ENCODE peak calls at places on chromosomes 1 and 21, in five cellular contexts. One of them, this sample, is unnamed.

GRCh38 chr1:107965112-107965991 is at the start of gene VAV3:
- DNase-seq in K562: peak
- DNase-seq in IMR-90: peak
- DNase-seq in GM12878: no peak
- DNase-seq in SK-N-SH: peak
- DNase-seq in this sample: peak

GRCh38 chr21:38505654-38506523 is 7.6 kb upstream of the ERG start:
- DNase-seq in GM12878: no peak
- DNase-seq in SK-N-SH: peak
- DNase-seq in K562: peak
- DNase-seq in IMR-90: peak
- DNase-seq in this sample: peak

GRCh38 chr1:21966247-21967000 is 10.4 kb upstream of the CELA3B start:
- DNase-seq in GM12878: no peak
- DNase-seq in IMR-90: peak
- DNase-seq in K562: no peak
- DNase-seq in SK-N-SH: no peak
- DNase-seq in this sample: peak

GRCh38 chr1:202998836-202999750 is 8.1 kb upstream of the TMEM183A start:
- DNase-seq in K562: peak
- DNase-seq in SK-N-SH: peak
- DNase-seq in IMR-90: peak
- DNase-seq in GM12878: peak
- DNase-seq in this sample: peak

GRCh38 chr1:2645776-2646175 is 13.0 kb upstream of the MMEL1 start:
- DNase-seq in SK-N-SH: no peak
- DNase-seq in K562: no peak
- DNase-seq in IMR-90: no peak
- DNase-seq in GM12878: no peak
- DNase-seq in this sample: no peak

GRCh38 chr1:24074817-24075725 is 36.9 kb downstream of the MYOM3 start:
- DNase-seq in GM12878: no peak
- DNase-seq in IMR-90: no peak
- DNase-seq in K562: no peak
- DNase-seq in SK-N-SH: no peak
- DNase-seq in this sample: no peak

GRCh38 chr1:35924838-35925237 is 6.1 kb upstream of the AGO3 start:
- DNase-seq in IMR-90: no peak
- DNase-seq in GM12878: no peak
- DNase-seq in K562: no peak
- DNase-seq in SK-N-SH: no peak
- DNase-seq in this sample: no peak

GRCh38 chr1:200081982-200082272 is 54.4 kb downstream of the NR5A2 start:
- DNase-seq in K562: no peak
- DNase-seq in SK-N-SH: no peak
- DNase-seq in GM12878: no peak
- DNase-seq in IMR-90: no peak
- DNase-seq in this sample: no peak

GRCh38 chr1:79128726-79129125 is 122.2 kb upstream of the ADGRL4 start:
- DNase-seq in K562: no peak
- DNase-seq in GM12878: no peak
- DNase-seq in IMR-90: peak
- DNase-seq in SK-N-SH: peak
- DNase-seq in this sample: peak

GRCh38 chr1:72745413-72745812 is 463.1 kb upstream of the NEGR1 start:
- DNase-seq in SK-N-SH: no peak
- DNase-seq in IMR-90: no peak
- DNase-seq in GM12878: no peak
- DNase-seq in K562: no peak
- DNase-seq in this sample: no peak

GRCh38 chr1:3922201-3922725 is 22.2 kb upstream of the C1orf174 start:
- DNase-seq in K562: peak
- DNase-seq in IMR-90: no peak
- DNase-seq in GM12878: peak
- DNase-seq in SK-N-SH: no peak
- DNase-seq in this sample: no peak

GRCh38 chr1:8394456-8395321 is 76.8 kb downstream of the SLC45A1 start:
- DNase-seq in K562: no peak
- DNase-seq in SK-N-SH: no peak
- DNase-seq in GM12878: no peak
- DNase-seq in IMR-90: peak
- DNase-seq in this sample: no peak
- TF ChIP-seq RCOR1 in K562: no peak
- TF ChIP-seq RCOR1 in SK-N-SH: no peak
- TF ChIP-seq RCOR1 in GM12878: no peak
- TF ChIP-seq RCOR1 in IMR-90: no peak
- TF ChIP-seq RCOR1 in this sample: no peak

GRCh38 chr1:26283871-26284596 is 4.1 kb downstream of the SH3BGRL3 start:
- DNase-seq in K562: no peak
- DNase-seq in SK-N-SH: no peak
- DNase-seq in IMR-90: no peak
- DNase-seq in GM12878: no peak
- DNase-seq in this sample: no peak
- TF ChIP-seq RCOR1 in K562: no peak
- TF ChIP-seq RCOR1 in SK-N-SH: no peak
- TF ChIP-seq RCOR1 in IMR-90: no peak
- TF ChIP-seq RCOR1 in GM12878: no peak
- TF ChIP-seq RCOR1 in this sample: no peak

GRCh38 chr21:28280611-28281010 is 712.1 kb downstream of the LTN1 start:
- DNase-seq in GM12878: no peak
- DNase-seq in IMR-90: no peak
- DNase-seq in SK-N-SH: no peak
- DNase-seq in K562: no peak
- DNase-seq in this sample: no peak

GRCh38 chr21:28283652-28284490 is 708.8 kb downstream of the LTN1 start:
- DNase-seq in GM12878: no peak
- DNase-seq in K562: no peak
- DNase-seq in IMR-90: peak
- DNase-seq in SK-N-SH: peak
- DNase-seq in this sample: no peak
- TF ChIP-seq RCOR1 in GM12878: no peak
- TF ChIP-seq RCOR1 in K562: no peak
- TF ChIP-seq RCOR1 in IMR-90: no peak
- TF ChIP-seq RCOR1 in SK-N-SH: peak
- TF ChIP-seq RCOR1 in this sample: no peak

DNA sequence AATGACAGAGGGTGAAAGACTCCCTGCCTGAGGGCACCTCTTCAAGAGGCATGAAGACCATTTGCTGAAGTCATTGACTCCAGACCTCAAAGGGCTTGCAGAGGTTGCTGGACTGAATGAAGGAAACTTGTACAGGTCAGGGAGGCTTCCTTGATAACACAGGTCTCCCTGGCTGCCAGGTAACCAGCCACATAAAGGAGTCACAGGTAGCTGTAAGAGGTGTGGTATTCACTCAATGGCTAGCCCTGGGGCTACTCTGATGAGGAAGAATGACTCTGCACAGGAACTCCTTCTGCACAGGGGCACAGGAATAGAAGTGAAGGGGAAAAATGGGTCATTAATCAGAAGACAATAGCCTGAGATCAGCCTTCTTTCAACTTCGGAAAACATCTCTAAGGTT is 187.5 kb downstream of the LMX1A start:
- DNase-seq in GM12878: no peak
- DNase-seq in IMR-90: no peak
- DNase-seq in K562: no peak
- DNase-seq in SK-N-SH: no peak
- DNase-seq in this sample: no peak
- TF ChIP-seq RCOR1 in GM12878: no peak
- TF ChIP-seq RCOR1 in IMR-90: no peak
- TF ChIP-seq RCOR1 in K562: no peak
- TF ChIP-seq RCOR1 in SK-N-SH: no peak
- TF ChIP-seq RCOR1 in this sample: no peak

DNA sequence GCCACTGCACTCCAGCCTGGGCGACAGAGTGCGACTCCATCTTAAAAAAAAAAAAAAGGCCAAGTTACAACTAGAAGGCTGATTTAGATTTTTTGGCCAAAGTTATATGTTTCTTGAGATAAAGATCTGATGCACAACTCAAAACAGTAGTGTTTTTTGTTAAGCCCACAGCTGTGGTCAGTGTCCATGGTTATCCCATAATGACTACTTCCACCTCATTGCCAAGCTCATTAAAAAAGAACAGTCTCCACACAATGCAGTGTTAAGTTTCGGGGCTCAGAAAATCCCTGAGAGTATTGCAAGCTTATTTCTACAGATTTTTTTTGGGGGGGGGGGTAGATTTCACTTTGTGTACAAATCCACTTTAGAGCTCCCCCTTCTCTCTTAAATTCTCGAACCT is 120.5 kb downstream of the RUNX1 start:
- DNase-seq in K562: no peak
- DNase-seq in IMR-90: no peak
- DNase-seq in GM12878: no peak
- DNase-seq in SK-N-SH: no peak
- DNase-seq in this sample: no peak
- TF ChIP-seq RCOR1 in K562: no peak
- TF ChIP-seq RCOR1 in IMR-90: no peak
- TF ChIP-seq RCOR1 in GM12878: no peak
- TF ChIP-seq RCOR1 in SK-N-SH: no peak
- TF ChIP-seq RCOR1 in this sample: no peak

GRCh38 chr1:29629401-29629800 is 393.1 kb downstream of the PTPRU start:
- DNase-seq in SK-N-SH: no peak
- DNase-seq in GM12878: no peak
- DNase-seq in IMR-90: no peak
- DNase-seq in K562: no peak
- DNase-seq in this sample: no peak
- TF ChIP-seq RCOR1 in SK-N-SH: no peak
- TF ChIP-seq RCOR1 in GM12878: no peak
- TF ChIP-seq RCOR1 in IMR-90: no peak
- TF ChIP-seq RCOR1 in K562: no peak
- TF ChIP-seq RCOR1 in this sample: no peak

This sample was measured in A549.